ENCODE peak calls at places on chromosomes 13 and 19, in four cellular contexts. K is Calu3; A is stimulated activated CD4-positive, alpha-beta T cell treated with anti-CD3 and anti-CD28 coated beads, Interleukin-1b, Interleukin-23, amount 100 ng/mL, for 1 hour; E is endothelial cell of umbilical vein. G is an unnamed sample.

GRCh38 chr19:6875218-6875617 is 12.2 kb upstream of the ADGRE1 start:
- DNase-seq in K (no peak), E (no peak), A (no peak), G (no peak)

GRCh38 chr19:44571830-44572661 is 41.3 kb upstream of the IGSF23 start:
- DNase-seq in A (no peak), K (no peak), E (no peak), G (no peak)

GRCh38 chr13:26497991-26498423 is 59.5 kb upstream of the WASF3 start:
- DNase-seq in E (peak), K (no peak), A (no peak), G (no peak)

GRCh38 chr13:99367663-99368448 is 60.7 kb upstream of the GPR183 start:
- DNase-seq in E (no peak), A (no peak), K (no peak), G (no peak)

GRCh38 chr13:80550856-80551532 is 210.1 kb upstream of the SPRY2 start:
- DNase-seq in A (no peak), K (no peak), E (peak), G (no peak)

GRCh38 chr13:49421391-49421790 is 22.5 kb downstream of the CAB39L start:
- DNase-seq in A (no peak), E (peak), K (peak), G (no peak)

GRCh38 chr19:19661675-19662251 is 1.7 kb downstream of the ATP13A1 start:
- DNase-seq in A (no peak), E (no peak), K (no peak), G (no peak)

GRCh38 chr19:13234518-13234917 is 84.3 kb downstream of the IER2 start:
- DNase-seq in K (peak), A (peak), E (no peak), G (no peak)

GRCh38 chr19:1913781-1914577 is 8.8 kb downstream of the ADAT3 start:
- DNase-seq in K (no peak), E (no peak), A (no peak), G (no peak)

GRCh38 chr19:6273701-6274601 is 5.8 kb downstream of the MLLT1 start:
- DNase-seq in A (no peak), E (peak), K (peak), G (no peak)

GRCh38 chr13:34037636-34038325 is 219.8 kb downstream of the RFC3 start:
- DNase-seq in E (no peak), K (no peak), A (no peak), G (no peak)

GRCh38 chr13:34458756-34459462 is 483.2 kb upstream of the NBEA start:
- DNase-seq in A (no peak), E (no peak), K (no peak), G (no peak)

GRCh38 chr13:47413112-47413511 is 516.3 kb upstream of the HTR2A start:
- DNase-seq in E (no peak), K (no peak), A (no peak), G (no peak)

GRCh38 chr13:39353988-39354387 is 249.0 kb downstream of the LHFPL6 start:
- DNase-seq in E (no peak), A (no peak), K (no peak), G (no peak)

G was measured in esophagus squamous epithelium.